ENCODE peak calls at places on chromosome 19, in four cellular contexts. B is hypothalamus, G is mammary epithelial cell, K is WTC11. W is an unnamed sample.

GRCh38 chr19:13976446-13976845 is 24.1 kb downstream of the DCAF15 start:
- DNase-seq in B (no peak), G (no peak), K (no peak), W (no peak)

GRCh38 chr19:45047188-45047797 is 8.4 kb downstream of the CLASRP start:
- DNase-seq in B (no peak), G (no peak), K (no peak), W (no peak)

GRCh38 chr19:18915639-18916038 is 3.5 kb downstream of the COPE start:
- DNase-seq in B (peak; percentile 50), G (peak; percentile 32), K (peak; percentile 66), W (no peak)

GRCh38 chr19:16293133-16294085 is 31.2 kb upstream of the KLF2 start:
- DNase-seq in B (no peak), G (no peak), K (no peak), W (no peak)

GRCh38 chr19:34651747-34652146 is 25.2 kb downstream of the SCGB2B2 start:
- DNase-seq in B (no peak), G (no peak), K (no peak), W (no peak)

GRCh38 chr19:38657633-38658222 is 10.3 kb downstream of the ACTN4 start:
- DNase-seq in B (no peak), G (peak; percentile 99), K (no peak), W (no peak)

GRCh38 chr19:10961073-10961762 is 388 bp downstream of the SMARCA4 start:
- DNase-seq in B (peak; percentile 70), G (no peak), K (peak; percentile 56), W (no peak)

GRCh38 chr19:49427855-49428546 is 2.8 kb downstream of the GFY start:
- DNase-seq in B (no peak), G (peak; percentile 14), K (peak; percentile 86), W (no peak)

GRCh38 chr19:13091400-13092161 is 11.1 kb downstream of the LYL1 start:
- DNase-seq in B (peak; percentile 90), G (no peak), K (peak; percentile 55), W (no peak)

GRCh38 chr19:48445256-48445605 is 552 bp upstream of the GRWD1 start:
- DNase-seq in B (peak; percentile 43), G (peak; percentile 88), K (no peak), W (no peak)

GRCh38 chr19:14450168-14450874 is 17.2 kb downstream of the PKN1 start:
- DNase-seq in B (no peak), G (no peak), K (peak; percentile 100), W (no peak)

GRCh38 chr19:44951179-44952159 is 3.7 kb upstream of the CLPTM1 start:
- DNase-seq in B (peak; percentile 87), G (peak; percentile 53), K (peak; percentile 57), W (peak; percentile 51)

GRCh38 chr19:14843587-14843986 is 5.1 kb downstream of the OR7A10 start:
- DNase-seq in B (no peak), G (no peak), K (no peak), W (no peak)

GRCh38 chr19:38115264-38115802 is 108.7 kb downstream of the DPF1 start:
- DNase-seq in B (no peak), G (no peak), K (no peak), W (no peak)

GRCh38 chr19:34837262-34837661 is 64.2 kb upstream of the ZNF599 start:
- DNase-seq in B (no peak), G (no peak), K (no peak), W (no peak)

GRCh38 chr19:50252111-50252886 is 48.9 kb downstream of the MYH14 start:
- DNase-seq in B (no peak), G (no peak), K (peak; percentile 82), W (no peak)

GRCh38 chr19:47663911-47664771 is 49.1 kb upstream of the EHD2 start:
- DNase-seq in B (peak; percentile 25), G (peak; percentile 95), K (no peak), W (no peak)

GRCh38 chr19:20162821-20163220 is 4.2 kb upstream of the ZNF486 start:
- DNase-seq in B (no peak), G (no peak), K (no peak), W (no peak)

GRCh38 chr19:13055213-13056051 is 47.2 kb downstream of the LYL1 start:
- DNase-seq in B (peak; percentile 44), G (peak; percentile 51), K (peak; percentile 61), W (no peak)

GRCh38 chr19:13102416-13102665 is 317 bp downstream of the LYL1 start:
- DNase-seq in B (no peak), G (no peak), K (no peak), W (no peak)

GRCh38 chr19:1360818-1361461 is 22.8 kb upstream of the NDUFS7 start:
- DNase-seq in B (peak; percentile 74), G (peak; percentile 26), K (no peak), W (no peak)

GRCh38 chr19:2578391-2578826 is 102.5 kb downstream of the GADD45B start:
- DNase-seq in B (no peak), G (peak; percentile 24), K (peak; percentile 50), W (no peak)

GRCh38 chr19:16309653-16310052 is 15.0 kb upstream of the KLF2 start:
- DNase-seq in B (no peak), G (no peak), K (no peak), W (no peak)

GRCh38 chr19:17402982-17403855 is 2.2 kb downstream of the BST2 start:
- DNase-seq in B (no peak), G (no peak), K (peak; percentile 77), W (no peak)

GRCh38 chr19:23563326-23563725 is 123.7 kb downstream of the ZNF675 start:
- DNase-seq in B (no peak), G (no peak), K (no peak), W (no peak)

GRCh38 chr19:9865732-9866627 is 30.9 kb downstream of the PIN1 start:
- DNase-seq in B (no peak), G (no peak), K (no peak), W (no peak)

GRCh38 chr19:2231621-2232221 is 4.4 kb downstream of the PLEKHJ1 start:
- DNase-seq in B (no peak), G (no peak), K (no peak), W (no peak)

GRCh38 chr19:15404780-15405211 is 14.0 kb downstream of the AKAP8L start:
- DNase-seq in B (no peak), G (no peak), K (no peak), W (no peak)

GRCh38 chr19:40612831-40613668 is 11.9 kb downstream of the LTBP4 start:
- DNase-seq in B (no peak), G (no peak), K (peak; percentile 94), W (no peak)

W was measured in progenitor cell of endocrine pancreas.